ENCODE peak calls at places on chromosome 14, in eight cellular contexts. A, O, C, M, D, L, F and P are unnamed samples.

GRCh38 chr14:98564006-98564405 is 708.0 kb downstream of the BCL11B start:
- DNase-seq in C (no peak), O (no peak), F (no peak), A (peak; percentile 66), D (no peak), L (no peak), M (no peak), P (no peak)

GRCh38 chr14:74793506-74794155 is 30.5 kb downstream of the YLPM1 start:
- DNase-seq in F (no peak), C (no peak), D (no peak), O (no peak), A (peak; percentile 27), M (peak; percentile 13), L (peak; percentile 28), P (no peak)

GRCh38 chr14:23146423-23146910 is 27.4 kb upstream of the CEBPE start:
- DNase-seq in A (no peak), O (no peak), M (no peak), F (no peak), D (peak; percentile 65), C (no peak), L (no peak), P (no peak)

GRCh38 chr14:47678993-47679392 is 3.6 kb upstream of the MDGA2 start:
- DNase-seq in M (no peak), A (peak; percentile 37), D (no peak), F (no peak), O (no peak), C (no peak), L (no peak), P (no peak)

GRCh38 chr14:76827696-76828301 is 1.6 kb downstream of the LRRC74A start:
- DNase-seq in O (no peak), A (no peak), M (no peak), C (peak; percentile 18), L (peak; percentile 41), D (no peak), F (no peak), P (no peak)

GRCh38 chr14:104722938-104723650 is 935 bp upstream of the ADSS1 start:
- DNase-seq in F (no peak), L (no peak), D (no peak), A (no peak), C (no peak), M (peak; percentile 28), O (no peak), P (no peak)

GRCh38 chr14:73290279-73290678 is 53.0 kb downstream of the PAPLN start:
- DNase-seq in O (no peak), D (no peak), M (no peak), F (no peak), C (no peak), A (no peak), L (no peak), P (peak; percentile 47)

GRCh38 chr14:96252323-96253052 is 3.5 kb upstream of the BDKRB1 start:
- DNase-seq in F (no peak), O (no peak), A (no peak), L (no peak), D (no peak), M (no peak), C (no peak), P (no peak)

GRCh38 chr14:96225745-96226151 is 21.1 kb downstream of the BDKRB2 start:
- DNase-seq in O (no peak), F (no peak), C (peak; percentile 32), D (no peak), L (no peak), A (peak; percentile 31), M (no peak), P (no peak)

GRCh38 chr14:105192866-105193731 is 12.0 kb upstream of the NUDT14 start:
- DNase-seq in F (no peak), O (no peak), M (no peak), D (no peak), A (no peak), C (no peak), L (peak; percentile 53), P (no peak)

GRCh38 chr14:55926007-55926406 is 192.2 kb upstream of the PELI2 start:
- DNase-seq in O (no peak), C (no peak), A (no peak), L (no peak), F (no peak), M (no peak), D (no peak), P (no peak)
- TF ChIP-seq CTCF in O (no peak), C (no peak), A (no peak), L (no peak), F (no peak), M (no peak), D (no peak), P (no peak)

GRCh38 chr14:28760431-28760996 is 6.1 kb upstream of the FOXG1 start:
- DNase-seq in M (no peak), C (no peak), O (no peak), L (no peak), F (no peak), A (no peak), D (no peak), P (no peak)

GRCh38 chr14:28761438-28762289 is 4.9 kb upstream of the FOXG1 start:
- DNase-seq in C (no peak), L (no peak), D (no peak), A (peak; percentile 7), F (no peak), O (no peak), M (no peak), P (no peak)

GRCh38 chr14:28758253-28758915 is 8.2 kb upstream of the FOXG1 start:
- DNase-seq in D (no peak), M (no peak), A (peak; percentile 39), O (no peak), L (no peak), C (no peak), F (no peak), P (no peak)

GRCh38 chr14:28759056-28759657 is 7.4 kb upstream of the FOXG1 start:
- DNase-seq in O (no peak), L (no peak), C (no peak), M (no peak), A (peak; percentile 65), D (no peak), F (no peak), P (no peak)

DNA sequence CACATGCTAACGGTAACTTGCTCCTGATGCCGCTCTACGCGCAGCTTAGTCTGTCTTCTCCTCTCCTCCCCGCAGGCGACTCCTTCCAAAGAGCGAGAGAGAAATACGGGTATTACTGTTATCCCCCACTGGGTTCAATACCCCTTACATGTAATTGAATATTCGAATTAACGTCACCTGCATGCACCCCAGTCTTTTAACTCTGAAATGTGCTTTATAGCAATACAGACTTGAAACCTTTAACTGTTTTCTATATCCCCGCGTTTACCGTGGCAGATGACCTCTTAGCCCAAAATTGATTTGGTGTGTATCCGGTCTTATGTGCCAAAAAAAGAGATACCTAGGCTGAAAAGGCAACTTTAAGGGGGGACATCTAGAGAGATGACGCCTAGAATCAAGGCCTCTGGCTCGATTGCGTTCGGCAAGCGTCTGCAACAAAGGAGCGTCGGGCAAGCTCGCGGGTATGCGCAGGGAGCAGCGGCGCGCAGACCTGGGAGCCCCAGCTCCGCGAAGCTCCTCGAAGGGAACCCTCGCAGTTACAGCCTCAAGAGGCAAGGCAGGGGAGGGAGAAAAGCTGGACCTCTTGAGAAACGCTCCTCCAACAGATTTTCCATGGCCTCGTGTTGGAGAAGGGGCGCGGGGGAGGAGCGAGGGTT is 6.8 kb upstream of the FOXG1 start:
- DNase-seq in L (no peak), D (no peak), O (no peak), M (no peak), A (peak; percentile 76), C (no peak), F (no peak), P (no peak)
- H3K4me3 ChIP-seq in L (no peak overlapping the region), D (no peak overlapping the region), O (no peak overlapping the region), M (no peak overlapping the region), A (peak overlapping the region; percentile 23), C (no peak overlapping the region), F (no peak overlapping the region), P (no peak overlapping the region)

GRCh38 chr14:53325176-53325806 is 172.2 kb upstream of the DDHD1 start:
- DNase-seq in A (peak; percentile 38), C (no peak), L (peak; percentile 35), D (no peak), F (no peak), M (no peak), O (no peak), P (no peak)
- TF ChIP-seq CTCF in A (peak; percentile 67), C (peak; percentile 6), L (peak; percentile 49), D (peak; percentile 52), F (no peak), M (no peak), O (no peak), P (peak; percentile 25)

GRCh38 chr14:26636571-26636970 is 38.7 kb upstream of the NOVA1 start:
- DNase-seq in L (peak; percentile 52), D (peak; percentile 2), C (no peak), A (no peak), M (no peak), F (no peak), O (no peak), P (no peak)
- H3K4me3 ChIP-seq in L (no peak overlapping the region), D (no peak overlapping the region), C (no peak overlapping the region), A (no peak overlapping the region), M (no peak overlapping the region), F (no peak overlapping the region), O (no peak overlapping the region), P (no peak overlapping the region)

DNA sequence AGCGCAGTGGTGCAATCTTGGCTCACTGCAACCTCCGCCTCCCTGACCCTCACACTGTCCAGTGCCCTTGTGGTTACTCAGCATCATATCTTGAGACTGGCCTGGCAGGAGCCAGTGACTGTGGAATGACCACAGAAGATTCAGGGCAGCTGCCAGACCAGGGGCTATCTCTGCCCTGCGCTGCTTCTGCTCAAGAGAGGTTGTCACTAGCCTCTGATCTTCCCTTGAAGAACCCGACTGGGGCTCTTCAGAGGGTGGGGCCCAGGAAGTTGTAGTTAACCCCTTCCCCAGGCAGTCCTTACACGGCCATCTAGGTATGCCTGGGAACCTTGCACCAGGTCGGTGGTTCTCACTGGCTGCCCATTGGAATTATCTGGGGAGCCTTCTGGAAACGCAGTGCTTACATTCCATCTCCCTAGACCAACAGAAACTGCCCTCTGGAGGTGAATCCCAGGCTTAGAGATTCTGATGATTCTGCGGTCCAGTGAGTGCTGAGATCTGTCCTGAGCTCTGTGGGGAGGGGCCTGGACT is 41.4 kb downstream of the PLEKHG3 start:
- DNase-seq in F (no peak), D (no peak), C (no peak), L (peak; percentile 17), O (no peak), A (peak; percentile 38), M (no peak), P (no peak)
- TF ChIP-seq CTCF in F (no peak), D (peak; percentile 39), C (no peak), L (no peak), O (no peak), A (peak; percentile 15), M (peak; percentile 10), P (no peak)

GRCh38 chr14:50000215-50001145 is 107.6 kb downstream of the ARF6 start:
- DNase-seq in C (peak; percentile 66), D (peak; percentile 51), L (peak; percentile 73), A (peak; percentile 23), M (no peak), O (peak; percentile 67), F (peak; percentile 93), P (peak; percentile 81)
- H3K4me3 ChIP-seq in C (peak overlapping the region; percentile 51), D (no peak overlapping the region), L (no peak overlapping the region), A (no peak overlapping the region), M (no peak overlapping the region), O (peak overlapping the region; percentile 45), F (no peak overlapping the region), P (peak overlapping the region; percentile 40)

DNA sequence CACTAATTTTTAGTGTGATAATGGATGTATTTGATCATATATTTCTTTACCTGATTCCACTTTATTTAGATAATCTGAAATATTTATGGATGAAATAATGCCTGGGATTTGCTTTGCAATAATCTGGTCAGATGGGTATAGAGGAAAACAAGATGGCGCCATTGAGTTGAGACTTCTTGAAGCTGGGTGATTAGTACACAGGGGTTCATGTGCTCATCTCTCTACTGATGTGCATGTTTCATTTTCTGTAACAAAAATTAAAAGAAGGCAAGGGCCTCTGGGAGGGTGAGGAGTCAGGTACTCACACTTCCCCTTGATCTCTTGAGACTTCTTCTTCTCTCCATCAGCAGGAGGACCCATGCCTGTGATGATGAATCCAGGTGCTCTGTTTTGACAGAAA is 61.8 kb downstream of the GCH1 start:
- DNase-seq in A (no peak), M (no peak), F (no peak), L (no peak), O (no peak), D (no peak), C (no peak), P (no peak)
- TF ChIP-seq CTCF in A (no peak), M (no peak), F (no peak), L (no peak), O (no peak), D (no peak), C (no peak), P (no peak)